ENCODE peak calls at places on chromosomes 2 and 18, in nine cellular contexts. R, O, A, H, F, T, U, S and C are unnamed samples.

GRCh38 chr2:180781276-180781675 is 199.1 kb upstream of the UBE2E3 start:
- DNase-seq in T (no peak), H (no peak), U (no peak), S (no peak), F (no peak), A (no peak), R (no peak), O (no peak), C (no peak)

GRCh38 chr2:15767679-15768078 is 172.7 kb upstream of the MYCN start:
- DNase-seq in F (no peak), U (no peak), R (no peak), A (no peak), S (no peak), O (no peak), T (no peak), H (no peak), C (no peak)

GRCh38 chr18:79386547-79386946 is 9.2 kb upstream of the NFATC1 start:
- DNase-seq in H (no peak), O (no peak), F (no peak), R (no peak), T (no peak), U (no peak), S (no peak), A (no peak), C (no peak)

GRCh38 chr2:147538088-147538487 is 306.7 kb upstream of the ACVR2A start:
- DNase-seq in O (no peak), A (no peak), H (no peak), S (no peak), F (no peak), R (no peak), U (no peak), T (no peak), C (no peak)

GRCh38 chr2:26840937-26841610 is 6.9 kb upstream of the DPYSL5 start:
- DNase-seq in A (no peak), R (no peak), S (no peak), O (no peak), H (no peak), F (no peak), T (peak), U (no peak), C (no peak)

GRCh38 chr2:23669413-23670244 is 257.3 kb downstream of the ATAD2B start:
- DNase-seq in H (peak), F (no peak), A (no peak), U (peak), T (no peak), S (peak), O (no peak), R (peak), C (no peak)

GRCh38 chr18:54616220-54616848 is 25.3 kb downstream of the DYNAP start:
- DNase-seq in O (no peak), H (no peak), F (no peak), U (no peak), R (no peak), S (no peak), T (no peak), A (no peak), C (no peak)

GRCh38 chr2:121256720-121257475 is 28.1 kb downstream of the TFCP2L1 start:
- DNase-seq in A (no peak), O (no peak), H (no peak), S (no peak), T (no peak), R (no peak), U (no peak), F (no peak), C (no peak)

GRCh38 chr2:199443589-199444130 is 14.1 kb downstream of the SATB2 start:
- DNase-seq in O (no peak), H (no peak), A (no peak), F (no peak), S (no peak), U (no peak), T (no peak), R (no peak), C (no peak)

GRCh38 chr2:238158018-238158806 is 558 bp upstream of the ERFE start:
- DNase-seq in U (no peak), T (no peak), A (no peak), S (no peak), O (no peak), F (no peak), H (no peak), R (no peak), C (no peak)

GRCh38 chr18:37470986-37471385 is 94.6 kb downstream of the CELF4 start:
- DNase-seq in S (no peak), H (no peak), A (no peak), R (no peak), U (no peak), F (no peak), O (no peak), T (no peak), C (no peak)